ENCODE peak calls at places on chromosomes 7 and 10, in five cellular contexts. H is upper lobe of left lung, J is A549, X is H1, O is HAP-1. W is an unnamed sample.

GRCh38 chr7:81529785-81530184 is 240.1 kb downstream of the HGF start:
- DNase-seq in H (no peak), J (no peak), X (no peak), O (no peak), W (no peak)

GRCh38 chr7:5595545-5596045 is 172.0 kb upstream of the TNRC18 start:
- DNase-seq in H (no peak), J (peak; percentile 58), X (no peak), O (no peak), W (no peak)

GRCh38 chr7:129122751-129123516 is 21.6 kb upstream of the TSPAN33 start:
- DNase-seq in H (peak; percentile 31), J (no peak), X (no peak), O (no peak), W (no peak)

GRCh38 chr10:70426835-70427234 is 14.6 kb downstream of the NODAL start:
- DNase-seq in H (no peak), J (no peak), X (no peak), O (no peak), W (no peak)

GRCh38 chr10:14235511-14235910 is 95.2 kb downstream of the FRMD4A start:
- DNase-seq in H (no peak), J (no peak), X (no peak), O (no peak), W (no peak)

GRCh38 chr10:5895804-5896203 is 5.8 kb downstream of the FBH1 start:
- DNase-seq in H (no peak), J (no peak), X (no peak), O (no peak), W (no peak)

GRCh38 chr10:88810196-88810961 is 7.8 kb downstream of the LIPM start:
- DNase-seq in H (no peak), J (peak; percentile 31), X (no peak), O (peak; percentile 54), W (no peak)

GRCh38 chr10:6583447-6583846 is 3.4 kb upstream of the PRKCQ start:
- DNase-seq in H (no peak), J (no peak), X (no peak), O (no peak), W (no peak)

GRCh38 chr10:62025901-62026879 is 124.7 kb downstream of the ARID5B start:
- DNase-seq in H (no peak), J (no peak), X (no peak), O (no peak), W (no peak)

GRCh38 chr7:46933596-46933995 is 648.3 kb downstream of the TNS3 start:
- DNase-seq in H (no peak), J (no peak), X (no peak), O (no peak), W (no peak)

GRCh38 chr7:26337232-26337865 is 45.7 kb downstream of the SNX10 start:
- DNase-seq in H (no peak), J (no peak), X (no peak), O (no peak), W (no peak)

GRCh38 chr10:63155388-63156028 is 22.4 kb downstream of the NRBF2 start:
- DNase-seq in H (no peak), J (no peak), X (no peak), O (no peak), W (no peak)
- H3K4me1 ChIP-seq in H (peaks cover 5% of the 10 kb centered on the region), J (no peaks in the 10 kb centered on the region), X (no peaks in the 10 kb centered on the region), O (no peaks in the 10 kb centered on the region), W (no peaks in the 10 kb centered on the region)

GRCh38 chr7:122412441-122412840 is 107.9 kb upstream of the FEZF1 start:
- DNase-seq in H (no peak), J (no peak), X (no peak), O (no peak), W (no peak)
- H3K4me3 ChIP-seq in H (no peak overlapping the region), J (no peak overlapping the region), X (no peak overlapping the region), O (no peak overlapping the region), W (no peak overlapping the region)

GRCh38 chr10:96709525-96709924 is 10.8 kb downstream of the PIK3AP1 start:
- DNase-seq in H (no peak), J (no peak), X (no peak), O (no peak), W (no peak)
- H3K4me1 ChIP-seq in H (peaks cover 6% of the 10 kb centered on the region), J (no peaks in the 10 kb centered on the region), X (no peaks in the 10 kb centered on the region), O (no peaks in the 10 kb centered on the region), W (no peaks in the 10 kb centered on the region)

DNA sequence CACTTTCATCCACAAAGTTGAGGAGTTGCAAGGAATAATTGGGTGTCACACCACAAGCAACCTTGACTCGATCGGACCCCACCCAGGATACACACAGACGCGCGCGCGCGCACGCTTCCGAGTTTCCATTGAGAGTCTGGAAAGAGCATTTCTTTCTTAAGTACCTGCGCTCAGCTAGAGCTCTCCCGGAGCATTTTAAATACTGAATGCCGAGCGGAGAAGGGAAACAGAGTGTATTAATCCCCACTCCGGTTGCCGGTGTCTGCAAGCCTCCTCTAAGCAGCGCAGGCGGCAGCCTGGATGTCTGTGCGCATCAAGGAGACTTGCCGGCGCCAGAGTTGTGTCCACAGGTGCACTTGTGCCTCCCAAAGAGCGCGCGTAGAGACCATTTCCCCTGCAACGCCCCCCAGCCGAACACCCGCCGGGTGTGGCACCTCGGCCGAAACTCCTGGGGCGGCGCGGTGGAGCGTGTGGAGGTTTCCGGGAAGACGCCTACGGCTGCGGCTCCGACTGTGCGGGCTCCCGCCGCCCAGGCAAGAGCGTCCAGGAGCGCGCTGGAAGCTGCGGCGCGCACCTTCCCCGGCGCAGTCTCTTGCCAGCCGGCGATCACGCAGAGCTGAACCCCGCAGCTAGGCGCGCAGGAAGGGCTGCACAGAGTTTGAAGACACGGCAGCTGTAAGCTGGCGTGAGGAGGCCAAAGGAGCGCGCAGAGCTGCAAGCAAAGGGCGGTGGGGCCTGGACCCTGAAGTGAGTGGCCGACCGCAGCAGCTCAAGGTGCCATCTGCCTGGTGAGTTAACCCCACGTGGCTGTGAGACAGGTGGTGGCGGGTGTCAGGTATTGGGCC is 1.1 kb upstream of the FEZF1 start:
- DNase-seq in H (no peak), J (no peak), X (peak; percentile 81), O (no peak), W (no peak)
- H3K4me3 ChIP-seq in H (peak overlapping the region; percentile 24), J (no peak overlapping the region), X (peak overlapping the region; percentile 93), O (no peak overlapping the region), W (peak overlapping the region; percentile 20)

GRCh38 chr10:125049216-125049903 is 107.4 kb downstream of the ZRANB1 start:
- DNase-seq in H (no peak), J (no peak), X (no peak), O (no peak), W (no peak)

GRCh38 chr10:125054664-125055273 is 105.6 kb downstream of the CTBP2 start:
- DNase-seq in H (no peak), J (no peak), X (no peak), O (no peak), W (no peak)

GRCh38 chr10:125048101-125048864 is 106.4 kb downstream of the ZRANB1 start:
- DNase-seq in H (peak; percentile 89), J (peak; percentile 92), X (peak; percentile 95), O (peak; percentile 91), W (no peak)

GRCh38 chr10:125054216-125054615 is 106.1 kb downstream of the CTBP2 start:
- DNase-seq in H (no peak), J (no peak), X (no peak), O (no peak), W (no peak)

GRCh38 chr10:125052146-125052545 is 108.2 kb downstream of the CTBP2 start:
- DNase-seq in H (no peak), J (no peak), X (no peak), O (no peak), W (no peak)
- H3K4me1 ChIP-seq in H (peaks cover 54% of the 10 kb centered on the region), J (peaks cover 16% of the 10 kb centered on the region), X (peaks cover 12% of the 10 kb centered on the region), O (peaks cover 9% of the 10 kb centered on the region), W (peaks cover 59% of the 10 kb centered on the region)

GRCh38 chr7:64849250-64849923 is 53.7 kb upstream of the ZNF273 start:
- DNase-seq in H (no peak), J (no peak), X (no peak), O (peak; percentile 66), W (no peak)

GRCh38 chr7:64854969-64855368 is 48.1 kb upstream of the ZNF273 start:
- DNase-seq in H (no peak), J (no peak), X (no peak), O (no peak), W (no peak)

GRCh38 chr7:64853679-64854078 is 49.4 kb upstream of the ZNF273 start:
- DNase-seq in H (no peak), J (no peak), X (no peak), O (no peak), W (no peak)

GRCh38 chr7:64849924-64850499 is 53.1 kb upstream of the ZNF273 start:
- DNase-seq in H (no peak), J (no peak), X (no peak), O (no peak), W (no peak)
- H3K4me3 ChIP-seq in H (no peak overlapping the region), J (no peak overlapping the region), X (no peak overlapping the region), O (no peak overlapping the region), W (no peak overlapping the region)

DNA sequence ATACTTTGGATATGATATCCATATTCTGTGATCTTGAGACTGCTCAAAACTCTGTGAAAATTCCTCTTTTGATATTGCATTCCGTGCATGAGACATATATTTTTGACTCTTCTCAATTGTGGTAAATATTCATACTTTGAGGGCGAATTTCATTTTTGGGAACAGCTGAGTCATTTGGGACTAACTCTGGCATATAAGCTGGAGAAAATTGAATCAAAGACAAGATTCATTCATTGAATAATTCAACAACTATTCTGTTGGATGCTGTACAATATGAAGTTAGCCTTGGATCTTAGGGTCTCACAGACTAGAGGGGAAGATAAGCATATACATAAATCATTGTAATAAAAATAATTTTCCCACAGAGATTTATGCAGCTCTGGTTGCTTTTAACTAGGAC is 183.1 kb upstream of the NEBL start:
- DNase-seq in H (no peak), J (no peak), X (no peak), O (no peak), W (no peak)
- H3K4me1 ChIP-seq in H (peaks cover 4% of the 10 kb centered on the region), J (peaks cover 27% of the 10 kb centered on the region), X (no peaks in the 10 kb centered on the region), O (no peaks in the 10 kb centered on the region), W (no peaks in the 10 kb centered on the region)

DNA sequence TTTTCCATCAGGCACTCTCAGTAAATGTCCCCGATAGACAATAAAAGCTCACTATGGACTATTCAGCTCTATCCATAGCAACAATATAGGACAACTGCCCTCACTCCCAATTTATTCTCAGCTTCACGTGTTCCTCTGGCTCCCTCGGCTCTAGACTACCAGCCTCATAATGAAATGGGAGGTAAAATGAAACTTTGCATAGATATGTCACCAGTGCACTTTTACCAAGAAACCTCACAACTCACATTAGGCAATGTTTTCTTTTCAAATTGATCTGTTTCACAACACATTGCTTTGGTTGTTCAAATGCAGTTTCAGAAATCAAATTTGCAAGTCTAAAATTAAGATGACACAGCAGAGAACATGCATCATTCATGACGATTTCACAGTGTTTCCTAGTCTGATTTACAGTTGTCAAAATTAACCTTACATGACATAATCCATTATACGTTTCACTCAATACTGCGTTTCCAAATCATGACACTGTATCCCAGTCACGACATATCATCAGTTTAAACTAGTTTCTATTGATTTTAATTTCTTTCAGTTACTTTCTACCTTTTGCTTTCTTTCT is 211.1 kb downstream of the THSD7A start:
- DNase-seq in H (no peak), J (no peak), X (no peak), O (no peak), W (no peak)
- H3K4me3 ChIP-seq in H (no peak overlapping the region), J (peak overlapping the region; percentile 6), X (no peak overlapping the region), O (no peak overlapping the region), W (no peak overlapping the region)

W was measured in esophagus squamous epithelium.